ENCODE peak calls at places on chromosomes 5 and 9, in five cellular contexts. G is stomach, R is heart left ventricle, O is tibial nerve, W is tibial artery. C is an unnamed sample. For H3K4me1, the result is how much of the 10 kb centered on the place peaks cover.

GRCh38 chr5:91146905-91147600 is 236.1 kb downstream of the ARRDC3 start:
- DNase-seq in G (no peak), R (no peak), O (no peak), W (no peak), C (no peak)

GRCh38 chr5:72648511-72648910 is 141.3 kb upstream of the ZNF366 start:
- DNase-seq in G (no peak), R (no peak), O (no peak), W (no peak), C (no peak)

GRCh38 chr5:82185842-82186241 is 92.3 kb downstream of the RPS23 start:
- DNase-seq in G (no peak), R (no peak), O (no peak), W (no peak), C (no peak)

GRCh38 chr5:87900419-87900818 is 368.2 kb downstream of the TMEM161B start:
- DNase-seq in G (no peak), R (no peak), O (no peak), W (no peak), C (no peak)

GRCh38 chr9:134807726-134808125 is 72.9 kb upstream of the FCN2 start:
- DNase-seq in G (no peak), R (peak), O (no peak), W (no peak), C (no peak)

GRCh38 chr9:119963798-119964372 is 594.6 kb upstream of the BRINP1 start:
- DNase-seq in G (peak), R (no peak), O (no peak), W (no peak), C (no peak)

GRCh38 chr5:175120412-175120811 is 323.6 kb downstream of the DRD1 start:
- DNase-seq in G (no peak), R (no peak), O (no peak), W (no peak), C (no peak)

GRCh38 chr5:16809816-16810502 is 126.1 kb downstream of the MYO10 start:
- DNase-seq in G (peak), R (no peak), O (peak), W (no peak), C (no peak)

GRCh38 chr5:16049766-16050165 is 129.8 kb downstream of the MARCHF11 start:
- DNase-seq in G (no peak), R (no peak), O (no peak), W (no peak), C (no peak)

GRCh38 chr5:72064801-72065570 is 42.3 kb upstream of the MAP1B start:
- DNase-seq in G (no peak), R (no peak), O (no peak), W (no peak), C (no peak)

GRCh38 chr9:3948826-3949578 is 350.9 kb downstream of the GLIS3 start:
- DNase-seq in G (no peak), R (no peak), O (no peak), W (no peak), C (no peak)

GRCh38 chr9:129336601-129337286 is 158.7 kb upstream of the IER5L start:
- DNase-seq in G (peak), R (no peak), O (no peak), W (no peak), C (no peak)
- H3K4me1 ChIP-seq in G (under half), R (under half), O (half or more), W (half or more), C (half or more)

GRCh38 chr5:141155540-141156374 is 5.9 kb downstream of the PCDHB6 start:
- DNase-seq in G (no peak), R (no peak), O (no peak), W (no peak), C (no peak)
- TF ChIP-seq CTCF in G (no peak), R (no peak), O (no peak), W (no peak), C (no peak)

DNA sequence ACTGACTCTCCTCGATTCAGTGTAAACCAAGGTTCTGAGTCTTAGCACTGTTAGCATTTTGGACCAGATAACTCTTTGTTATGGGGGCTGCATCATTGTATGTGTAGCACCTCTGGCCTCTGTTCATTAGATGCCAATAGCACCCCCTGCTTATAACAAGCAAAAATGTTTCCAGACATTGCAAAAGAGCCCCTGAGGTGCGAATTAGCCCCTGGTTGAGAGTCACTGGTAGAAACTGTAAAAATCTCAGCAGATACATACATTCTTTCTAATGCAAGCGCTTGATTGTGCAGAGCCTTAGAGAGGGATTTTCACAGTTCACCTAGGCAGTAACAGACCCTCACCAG is 2.8 kb downstream of the ADRB2 start:
- DNase-seq in G (no peak), R (no peak), O (no peak), W (no peak), C (no peak)
- H3K4me1 ChIP-seq in G (under half), R (half or more), O (under half), W (half or more), C (under half)

DNA sequence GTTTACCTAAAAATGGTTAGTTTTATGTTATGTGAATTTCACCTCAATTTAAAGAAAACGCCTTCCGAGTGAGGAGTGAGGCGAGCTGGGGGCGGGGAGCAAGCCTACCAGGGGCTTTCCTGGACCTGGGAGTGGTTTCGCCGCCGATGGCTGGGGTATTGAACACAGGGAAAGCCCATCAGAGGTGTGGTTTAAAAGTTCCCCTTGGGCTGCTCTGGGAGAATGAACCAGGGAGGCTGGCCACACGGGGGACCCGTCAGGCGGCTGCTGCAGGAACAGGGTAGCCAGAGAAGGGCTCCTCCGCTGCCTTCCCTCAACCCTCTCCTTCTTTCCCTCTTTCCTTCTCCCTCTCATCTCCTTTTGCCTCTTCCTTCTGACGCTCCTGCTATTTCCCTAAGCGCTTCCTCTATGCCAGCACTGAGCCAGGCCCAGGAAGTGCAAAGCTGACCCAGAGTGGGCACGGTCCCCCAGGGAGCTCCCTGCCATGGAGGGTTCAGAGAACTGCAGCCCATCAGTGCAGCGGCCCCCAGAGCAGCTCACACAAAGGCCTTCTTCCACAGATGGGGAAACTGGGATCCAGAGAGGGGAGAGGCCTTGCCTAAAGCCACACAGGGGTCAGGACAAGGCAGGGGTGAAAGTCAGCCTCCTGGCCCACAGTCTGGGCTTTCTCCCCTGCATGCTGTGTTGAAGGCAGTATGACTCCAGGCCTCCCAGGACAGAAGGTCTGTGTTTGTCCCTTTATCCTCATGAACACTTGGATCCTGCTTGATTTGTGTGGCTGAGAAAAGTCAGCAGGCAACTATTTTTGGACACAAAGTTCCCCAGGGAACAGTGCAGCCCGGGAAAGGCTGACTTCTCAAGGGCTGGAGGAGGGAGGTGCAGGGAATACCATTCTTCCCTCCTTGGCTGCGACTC is 4.6 kb downstream of the AKNA start:
- DNase-seq in G (no peak), R (peak), O (no peak), W (peak), C (no peak)
- TF ChIP-seq CTCF in G (no peak), R (no peak), O (no peak), W (peak), C (no peak)

C was measured in thoracic aorta.